ENCODE peak calls at places on chromosomes 4 and X, in nine cellular contexts. U is SK-N-SH, C is transverse colon, F is GM23338, H is upper lobe of left lung, P is sigmoid colon, B is GM12878, L is HCT116, M is spleen. Q is an unnamed sample.

GRCh38 chr4:156280726-156281125 is 327.1 kb upstream of the CTSO start:
- DNase-seq in U (no peak), C (no peak), F (no peak), H (no peak), P (no peak), B (no peak), L (no peak), M (no peak), Q (no peak)

GRCh38 chrX:129648514-129649267 is 6.1 kb downstream of the APLN start:
- DNase-seq in U (no peak), C (no peak), F (no peak), H (no peak), P (no peak), B (no peak), L (no peak), M (no peak), Q (no peak)

GRCh38 chr4:180751009-180751408 is 1492.2 kb upstream of the TENM3 start:
- DNase-seq in U (no peak), C (no peak), F (no peak), H (no peak), P (no peak), B (no peak), L (no peak), M (no peak), Q (no peak)

GRCh38 chr4:20251796-20252655 is at the start of gene SLIT2:
- DNase-seq in U (peak; percentile 96), C (peak; percentile 81), F (peak; percentile 85), H (peak; percentile 96), P (peak; percentile 95), B (no peak), L (peak; percentile 24), M (peak; percentile 86), Q (peak; percentile 88)

GRCh38 chr4:85995361-85995760 is 364.5 kb downstream of the MAPK10 start:
- DNase-seq in U (no peak), C (no peak), F (no peak), H (no peak), P (no peak), B (no peak), L (no peak), M (no peak), Q (no peak)

GRCh38 chrX:121161501-121161933 is 114.1 kb downstream of the GLUD2 start:
- DNase-seq in U (no peak), C (no peak), F (peak; percentile 0), H (no peak), P (no peak), B (peak; percentile 9), L (no peak), M (no peak), Q (no peak)

GRCh38 chr4:145830699-145831098 is 107.9 kb downstream of the ZNF827 start:
- DNase-seq in U (no peak), C (no peak), F (no peak), H (no peak), P (no peak), B (no peak), L (no peak), M (no peak), Q (no peak)

GRCh38 chr4:39976945-39977488 is 694 bp downstream of the PDS5A start:
- DNase-seq in U (no peak), C (peak; percentile 39), F (peak; percentile 19), H (peak; percentile 91), P (peak; percentile 71), B (no peak), L (no peak), M (no peak), Q (peak; percentile 81)

GRCh38 chr4:69907151-69907550 is 23.7 kb upstream of the CSN1S1 start:
- DNase-seq in U (no peak), C (no peak), F (no peak), H (no peak), P (no peak), B (no peak), L (no peak), M (no peak), Q (no peak)

GRCh38 chr4:121696140-121696640 is 590 bp downstream of the ANXA5 start:
- DNase-seq in U (peak; percentile 26), C (peak; percentile 76), F (peak; percentile 60), H (peak; percentile 92), P (peak; percentile 94), B (no peak), L (no peak), M (peak; percentile 91), Q (peak; percentile 92)

GRCh38 chr4:42074294-42074693 is 78.2 kb downstream of the BEND4 start:
- DNase-seq in U (no peak), C (no peak), F (no peak), H (no peak), P (no peak), B (no peak), L (no peak), M (no peak), Q (no peak)

GRCh38 chr4:57064120-57064519 is 46.1 kb downstream of the IGFBP7 start:
- DNase-seq in U (no peak), C (no peak), F (no peak), H (no peak), P (no peak), B (no peak), L (no peak), M (no peak), Q (no peak)

GRCh38 chr4:57068237-57068981 is 41.8 kb downstream of the IGFBP7 start:
- DNase-seq in U (no peak), C (no peak), F (no peak), H (no peak), P (no peak), B (no peak), L (no peak), M (no peak), Q (no peak)

GRCh38 chr4:57064811-57065711 is 45.1 kb downstream of the IGFBP7 start:
- DNase-seq in U (peak; percentile 50), C (peak; percentile 45), F (no peak), H (peak; percentile 66), P (peak; percentile 87), B (no peak), L (no peak), M (no peak), Q (no peak)

GRCh38 chr4:57063518-57063917 is 46.7 kb downstream of the IGFBP7 start:
- DNase-seq in U (no peak), C (no peak), F (no peak), H (no peak), P (no peak), B (no peak), L (no peak), M (no peak), Q (no peak)

GRCh38 chr4:57065730-57066482 is 44.3 kb downstream of the IGFBP7 start:
- DNase-seq in U (no peak), C (no peak), F (no peak), H (no peak), P (no peak), B (no peak), L (no peak), M (no peak), Q (no peak)
- H3K4me1 ChIP-seq in U (peaks cover 17% of the 10 kb centered on the region), C (peaks cover 34% of the 10 kb centered on the region), F (no peaks in the 10 kb centered on the region), H (peaks cover 6% of the 10 kb centered on the region), P (peaks cover 59% of the 10 kb centered on the region), B (no peaks in the 10 kb centered on the region), L (no peaks in the 10 kb centered on the region), M (peaks cover 41% of the 10 kb centered on the region), Q (peaks cover 22% of the 10 kb centered on the region)

GRCh38 chr4:6200922-6201362 is 593 bp upstream of the JAKMIP1 start:
- DNase-seq in U (no peak), C (no peak), F (no peak), H (no peak), P (peak; percentile 20), B (no peak), L (no peak), M (no peak), Q (no peak)

GRCh38 chr4:6201580-6202091 is 1.3 kb upstream of the JAKMIP1 start:
- DNase-seq in U (no peak), C (peak; percentile 19), F (no peak), H (no peak), P (peak; percentile 15), B (no peak), L (no peak), M (no peak), Q (no peak)

GRCh38 chr4:6199344-6199921 is 916 bp downstream of the JAKMIP1 start:
- DNase-seq in U (peak; percentile 74), C (no peak), F (peak; percentile 76), H (peak; percentile 86), P (no peak), B (no peak), L (no peak), M (no peak), Q (peak; percentile 55)

GRCh38 chr4:6198768-6199343 is 1.5 kb downstream of the JAKMIP1 start:
- DNase-seq in U (peak; percentile 89), C (no peak), F (peak; percentile 83), H (peak; percentile 77), P (peak; percentile 54), B (no peak), L (no peak), M (peak; percentile 74), Q (peak; percentile 67)

GRCh38 chr4:6200011-6200921 is at the start of gene JAKMIP1:
- DNase-seq in U (peak; percentile 99), C (peak; percentile 82), F (peak; percentile 80), H (peak; percentile 94), P (peak; percentile 75), B (no peak), L (no peak), M (peak; percentile 89), Q (no peak)
- TF ChIP-seq POLR2AphosphoS5 in U (no peak), C (no peak), F (peak; percentile 50), H (no peak), P (no peak), B (peak; percentile 3), L (no peak), M (no peak), Q (no peak)

GRCh38 chrX:49278081-49278480 is 8.5 kb downstream of the PPP1R3F start:
- DNase-seq in U (no peak), C (no peak), F (no peak), H (no peak), P (peak; percentile 40), B (no peak), L (no peak), M (peak; percentile 15), Q (no peak)

GRCh38 chrX:49284212-49284611 is 14.6 kb downstream of the PPP1R3F start:
- DNase-seq in U (no peak), C (no peak), F (no peak), H (no peak), P (no peak), B (no peak), L (no peak), M (no peak), Q (no peak)

GRCh38 chrX:49286136-49286535 is 16.5 kb downstream of the PPP1R3F start:
- DNase-seq in U (no peak), C (no peak), F (no peak), H (no peak), P (no peak), B (no peak), L (no peak), M (no peak), Q (no peak)

GRCh38 chrX:49286581-49286980 is 16.9 kb upstream of the GAGE10 start:
- DNase-seq in U (no peak), C (no peak), F (no peak), H (no peak), P (no peak), B (no peak), L (no peak), M (no peak), Q (no peak)

GRCh38 chrX:49282647-49283011 is 13.0 kb downstream of the PPP1R3F start:
- DNase-seq in U (peak; percentile 61), C (no peak), F (peak; percentile 70), H (no peak), P (peak; percentile 65), B (no peak), L (peak; percentile 13), M (peak; percentile 30), Q (no peak)
- TF ChIP-seq CTCF in U (peak; percentile 33), C (no peak), F (peak; percentile 33), H (no peak), P (peak; percentile 18), B (no peak), L (peak; percentile 23), M (no peak), Q (no peak)

GRCh38 chr4:99834569-99834968 is 17.9 kb downstream of the DAPP1 start:
- DNase-seq in U (no peak), C (no peak), F (no peak), H (no peak), P (no peak), B (no peak), L (no peak), M (no peak), Q (no peak)
- H3K4me1 ChIP-seq in U (no peaks in the 10 kb centered on the region), C (peaks cover 17% of the 10 kb centered on the region), F (no peaks in the 10 kb centered on the region), H (peaks cover 7% of the 10 kb centered on the region), P (peaks cover 17% of the 10 kb centered on the region), B (no peaks in the 10 kb centered on the region), L (no peaks in the 10 kb centered on the region), M (no peaks in the 10 kb centered on the region), Q (no peaks in the 10 kb centered on the region)